ENCODE peak calls at places on chromosomes 6 and 20, in eight cellular contexts. R is non-pigmented ciliary epithelial cell; V is H54; K is HS-5; T is HTR-8/SVneo; W is adrenal gland; B is SHP77; O is activated CD4-positive, alpha-beta T cell treated with anti-CD3 and anti-CD28 coated beads, Interleukin-2, amount 50 U/mL, for 1 hour. Y is an unnamed sample.

GRCh38 chr6:163712569-163712966 is 298.1 kb downstream of the QKI start:
- DNase-seq in T (no peak), W (no peak), K (no peak), O (no peak), B (no peak), R (no peak), V (no peak), Y (no peak)

GRCh38 chr6:144597511-144597910 is 312.4 kb downstream of the UTRN start:
- DNase-seq in K (no peak), T (no peak), W (no peak), O (no peak), V (no peak), R (no peak), B (no peak), Y (no peak)

GRCh38 chr20:64140421-64140820 is 23.8 kb upstream of the MYT1 start:
- DNase-seq in R (no peak), O (no peak), V (no peak), B (no peak), W (peak), T (no peak), K (no peak), Y (no peak)

GRCh38 chr20:8787090-8787489 is 281.8 kb upstream of the PLCB4 start:
- DNase-seq in K (no peak), R (no peak), O (no peak), T (no peak), V (no peak), B (no peak), W (no peak), Y (no peak)

GRCh38 chr20:8646026-8646425 is 422.9 kb upstream of the PLCB4 start:
- DNase-seq in O (no peak), V (no peak), R (no peak), K (peak), T (no peak), W (no peak), B (no peak), Y (peak)

GRCh38 chr20:57561356-57562279 is 708 bp downstream of the PCK1 start:
- DNase-seq in V (no peak), O (no peak), T (no peak), R (no peak), W (no peak), B (no peak), K (no peak), Y (no peak)

GRCh38 chr6:42659806-42660205 is 62.6 kb downstream of the PRPH2 start:
- DNase-seq in V (no peak), T (no peak), R (no peak), W (no peak), K (no peak), B (no peak), O (no peak), Y (no peak)

GRCh38 chr6:158660331-158660730 is 10.5 kb downstream of the SYTL3 start:
- DNase-seq in R (no peak), V (no peak), B (peak), O (peak), T (no peak), K (no peak), W (no peak), Y (no peak)

GRCh38 chr6:23498013-23498412 is 628.0 kb upstream of the NRSN1 start:
- DNase-seq in W (no peak), R (peak), V (no peak), B (no peak), O (no peak), T (no peak), K (no peak), Y (no peak)

GRCh38 chr6:36839819-36840379 is 655 bp upstream of the CPNE5 start:
- DNase-seq in O (peak), T (no peak), W (no peak), K (no peak), B (no peak), R (no peak), V (no peak), Y (no peak)

GRCh38 chr20:13396036-13396435 is 175.0 kb downstream of the ISM1 start:
- DNase-seq in O (no peak), R (peak), K (no peak), T (no peak), B (no peak), W (no peak), V (no peak), Y (peak)

GRCh38 chr6:54244430-54244829 is 63.8 kb upstream of the TINAG start:
- DNase-seq in R (no peak), O (no peak), T (no peak), W (no peak), V (no peak), B (no peak), K (no peak), Y (no peak)

GRCh38 chr6:39982720-39983119 is 48.5 kb upstream of the MOCS1 start:
- DNase-seq in B (no peak), V (no peak), O (no peak), W (no peak), R (no peak), T (no peak), K (no peak), Y (no peak)

GRCh38 chr20:58092871-58093270 is 135.6 kb downstream of the ANKRD60 start:
- DNase-seq in R (no peak), W (no peak), T (no peak), V (no peak), B (no peak), O (no peak), K (no peak), Y (no peak)

GRCh38 chr6:159578629-159579028 is 114.4 kb downstream of the SOD2 start:
- DNase-seq in T (no peak), W (no peak), O (no peak), K (no peak), R (no peak), V (no peak), B (no peak), Y (no peak)

GRCh38 chr6:148064406-148065134 is 278.1 kb upstream of the SASH1 start:
- DNase-seq in O (no peak), V (peak), R (peak), K (no peak), B (no peak), W (no peak), T (peak), Y (peak)

GRCh38 chr6:72832271-72832670 is 210.4 kb downstream of the KCNQ5 start:
- DNase-seq in W (no peak), O (no peak), R (no peak), T (no peak), K (no peak), V (no peak), B (no peak), Y (no peak)

GRCh38 chr20:62309198-62309944 is 6.6 kb downstream of the ADRM1 start:
- DNase-seq in R (no peak), V (no peak), B (no peak), T (no peak), K (no peak), O (no peak), W (no peak), Y (no peak)

GRCh38 chr20:15297059-15297875 is 959.9 kb upstream of the FLRT3 start:
- DNase-seq in R (no peak), V (no peak), K (no peak), T (no peak), W (no peak), O (no peak), B (peak), Y (no peak)

GRCh38 chr6:32290886-32291450 is 67.1 kb upstream of the NOTCH4 start:
- DNase-seq in V (no peak), W (no peak), T (no peak), O (no peak), K (no peak), R (no peak), B (no peak), Y (no peak)

GRCh38 chr6:157531986-157532365 is 151.0 kb downstream of the ZDHHC14 start:
- DNase-seq in O (no peak), R (no peak), T (no peak), B (no peak), K (no peak), V (no peak), W (no peak), Y (no peak)

GRCh38 chr20:59005523-59006166 is 1.4 kb downstream of the CTSZ start:
- DNase-seq in T (no peak), K (no peak), R (no peak), V (no peak), O (no peak), B (no peak), W (no peak), Y (no peak)

GRCh38 chr20:56916345-56916622 is 287.2 kb downstream of the TFAP2C start:
- DNase-seq in T (no peak), O (no peak), V (no peak), B (no peak), R (no peak), K (no peak), W (no peak), Y (no peak)

GRCh38 chr6:149060985-149061760 is 256.3 kb upstream of the TAB2 start:
- DNase-seq in B (peak), R (no peak), W (no peak), O (no peak), V (no peak), T (no peak), K (no peak), Y (peak)

GRCh38 chr6:47109281-47109680 is 67.1 kb upstream of the ADGRF1 start:
- DNase-seq in R (no peak), K (no peak), V (no peak), B (no peak), W (no peak), O (no peak), T (no peak), Y (no peak)

GRCh38 chr6:121652223-121652622 is 216.8 kb downstream of the GJA1 start:
- DNase-seq in T (no peak), K (no peak), W (no peak), O (no peak), B (no peak), R (no peak), V (no peak), Y (no peak)

GRCh38 chr6:166162599-166163342 is 4.9 kb downstream of the TBXT start:
- DNase-seq in K (no peak), O (no peak), V (no peak), T (no peak), B (no peak), R (no peak), W (no peak), Y (no peak)

GRCh38 chr6:139161169-139161568 is 26.3 kb downstream of the HECA start:
- DNase-seq in T (no peak), W (no peak), O (peak), R (no peak), V (no peak), K (no peak), B (no peak), Y (no peak)

GRCh38 chr20:63697868-63698545 is 1.6 kb downstream of the TNFRSF6B start:
- DNase-seq in B (no peak), R (no peak), W (no peak), O (no peak), T (no peak), K (no peak), V (no peak), Y (no peak)

GRCh38 chr6:97240222-97240621 is 42.8 kb downstream of the MMS22L start:
- DNase-seq in V (peak), W (no peak), R (peak), T (peak), K (peak), B (no peak), O (no peak), Y (peak)

GRCh38 chr6:62390413-62390812 is 104.4 kb upstream of the KHDRBS2 start:
- DNase-seq in T (no peak), K (no peak), R (no peak), V (no peak), B (no peak), O (no peak), W (no peak), Y (no peak)

Y was measured in HFF-Myc.